ENCODE peak calls at places on chromosomes 1 and 21, in nine cellular contexts. One of them, this sample, is unnamed.

GRCh38 chr1:171251042-171251740 is 2.9 kb downstream of the FMO1 start:
- DNase-seq in fibroblast of lung: peak; percentile 20
- DNase-seq in endothelial cell of umbilical vein: peak; percentile 16
- DNase-seq in astrocyte: peak; percentile 35
- DNase-seq in SK-N-SH: no peak
- DNase-seq in mammary epithelial cell: peak; percentile 45
- DNase-seq in neural progenitor cell: peak; percentile 51
- DNase-seq in H9: peak; percentile 51
- DNase-seq in keratinocyte: no peak
- DNase-seq in this sample: no peak

GRCh38 chr1:46764406-46764805 is 34.4 kb upstream of the CYP4B1 start:
- DNase-seq in astrocyte: no peak
- DNase-seq in mammary epithelial cell: no peak
- DNase-seq in endothelial cell of umbilical vein: no peak
- DNase-seq in keratinocyte: no peak
- DNase-seq in neural progenitor cell: no peak
- DNase-seq in fibroblast of lung: no peak
- DNase-seq in H9: no peak
- DNase-seq in SK-N-SH: no peak
- DNase-seq in this sample: no peak

GRCh38 chr1:239386453-239387303 is at the start of gene CHRM3:
- DNase-seq in mammary epithelial cell: peak; percentile 61
- DNase-seq in neural progenitor cell: peak; percentile 85
- DNase-seq in keratinocyte: no peak
- DNase-seq in astrocyte: peak; percentile 64
- DNase-seq in endothelial cell of umbilical vein: no peak
- DNase-seq in H9: peak; percentile 89
- DNase-seq in fibroblast of lung: no peak
- DNase-seq in SK-N-SH: peak; percentile 89
- DNase-seq in this sample: no peak

GRCh38 chr21:23021481-23021880 is 2023.3 kb downstream of the NCAM2 start:
- DNase-seq in astrocyte: no peak
- DNase-seq in H9: no peak
- DNase-seq in mammary epithelial cell: no peak
- DNase-seq in SK-N-SH: no peak
- DNase-seq in fibroblast of lung: no peak
- DNase-seq in keratinocyte: no peak
- DNase-seq in neural progenitor cell: no peak
- DNase-seq in endothelial cell of umbilical vein: no peak
- DNase-seq in this sample: no peak

GRCh38 chr1:185603158-185603557 is 131.0 kb upstream of the HMCN1 start:
- DNase-seq in astrocyte: no peak
- DNase-seq in SK-N-SH: no peak
- DNase-seq in endothelial cell of umbilical vein: no peak
- DNase-seq in keratinocyte: no peak
- DNase-seq in H9: no peak
- DNase-seq in fibroblast of lung: no peak
- DNase-seq in mammary epithelial cell: no peak
- DNase-seq in neural progenitor cell: no peak
- DNase-seq in this sample: no peak

GRCh38 chr1:108199231-108199657 is 899 bp downstream of the SLC25A24 start:
- DNase-seq in keratinocyte: no peak
- DNase-seq in fibroblast of lung: peak; percentile 48
- DNase-seq in endothelial cell of umbilical vein: peak; percentile 73
- DNase-seq in astrocyte: peak; percentile 29
- DNase-seq in neural progenitor cell: peak; percentile 52
- DNase-seq in H9: no peak
- DNase-seq in mammary epithelial cell: peak; percentile 41
- DNase-seq in SK-N-SH: peak; percentile 44
- DNase-seq in this sample: no peak

GRCh38 chr1:24201941-24202440 is 14.9 kb upstream of the IFNLR1 start:
- DNase-seq in H9: peak; percentile 83
- DNase-seq in neural progenitor cell: peak; percentile 85
- DNase-seq in SK-N-SH: peak; percentile 77
- DNase-seq in endothelial cell of umbilical vein: peak; percentile 90
- DNase-seq in keratinocyte: peak; percentile 90
- DNase-seq in astrocyte: peak; percentile 63
- DNase-seq in fibroblast of lung: peak; percentile 92
- DNase-seq in mammary epithelial cell: peak; percentile 92
- DNase-seq in this sample: peak; percentile 62

GRCh38 chr1:35454616-35455015 is 102.6 kb downstream of the KIAA0319L start:
- DNase-seq in H9: no peak
- DNase-seq in endothelial cell of umbilical vein: peak; percentile 42
- DNase-seq in SK-N-SH: no peak
- DNase-seq in neural progenitor cell: no peak
- DNase-seq in mammary epithelial cell: peak; percentile 60
- DNase-seq in fibroblast of lung: peak; percentile 82
- DNase-seq in keratinocyte: no peak
- DNase-seq in astrocyte: peak; percentile 49
- DNase-seq in this sample: no peak

GRCh38 chr1:183630748-183631147 is 4.8 kb downstream of the ARPC5 start:
- DNase-seq in endothelial cell of umbilical vein: no peak
- DNase-seq in SK-N-SH: no peak
- DNase-seq in neural progenitor cell: no peak
- DNase-seq in mammary epithelial cell: no peak
- DNase-seq in astrocyte: peak; percentile 40
- DNase-seq in fibroblast of lung: peak; percentile 34
- DNase-seq in keratinocyte: no peak
- DNase-seq in H9: no peak
- DNase-seq in this sample: no peak
- H3K9ac ChIP-seq in endothelial cell of umbilical vein: no peak overlapping the region
- H3K9ac ChIP-seq in SK-N-SH: no peak overlapping the region
- H3K9ac ChIP-seq in neural progenitor cell: no peak overlapping the region
- H3K9ac ChIP-seq in mammary epithelial cell: no peak overlapping the region
- H3K9ac ChIP-seq in astrocyte: peak overlapping the region; percentile 17
- H3K9ac ChIP-seq in fibroblast of lung: no peak overlapping the region
- H3K9ac ChIP-seq in keratinocyte: no peak overlapping the region
- H3K9ac ChIP-seq in H9: no peak overlapping the region
- H3K9ac ChIP-seq in this sample: no peak overlapping the region

DNA sequence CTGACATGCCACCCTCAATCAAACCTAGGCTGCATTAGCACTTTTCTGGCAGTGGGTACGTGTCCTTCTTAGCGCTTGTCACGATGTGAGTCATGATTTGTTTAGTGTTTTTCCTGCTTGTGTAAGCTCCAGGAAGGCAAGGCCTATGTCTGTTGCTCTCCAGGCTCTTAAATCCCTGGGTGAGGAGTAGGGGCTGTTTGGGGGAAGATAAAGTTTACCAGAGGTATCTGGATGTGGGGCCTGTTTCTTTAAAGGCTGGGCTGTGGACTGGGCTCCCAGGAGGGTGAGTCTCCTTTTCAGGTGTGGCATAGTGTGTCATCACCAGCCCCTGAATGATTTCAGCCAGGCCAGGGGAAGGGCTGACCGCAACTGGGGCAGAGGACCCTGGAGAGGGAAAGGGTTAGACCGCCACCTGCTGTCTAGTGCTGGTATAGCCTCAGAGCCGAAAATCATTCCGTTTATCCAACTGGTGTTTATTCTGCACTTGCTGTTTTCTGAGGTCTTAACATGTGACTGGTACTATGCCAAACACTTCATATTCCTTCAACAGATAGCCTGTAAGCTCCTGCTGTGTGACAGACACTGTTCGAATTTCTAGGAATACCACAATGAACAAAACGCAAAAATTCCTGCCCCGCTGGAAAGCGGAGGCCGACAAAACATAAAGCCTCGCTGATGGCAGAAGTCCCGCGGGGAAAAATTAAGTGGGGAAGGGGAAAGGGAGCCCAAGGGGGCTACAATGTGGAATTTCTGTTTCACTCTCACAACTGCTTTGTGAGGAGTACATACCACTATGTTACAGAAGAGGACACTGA is 9.7 kb downstream of the SERINC2 start:
- DNase-seq in fibroblast of lung: peak; percentile 91
- DNase-seq in neural progenitor cell: peak; percentile 73
- DNase-seq in H9: peak; percentile 75
- DNase-seq in keratinocyte: peak; percentile 83
- DNase-seq in SK-N-SH: peak; percentile 89
- DNase-seq in mammary epithelial cell: peak; percentile 95
- DNase-seq in endothelial cell of umbilical vein: peak; percentile 67
- DNase-seq in astrocyte: peak; percentile 64
- DNase-seq in this sample: peak; percentile 72
- H3K79me2 ChIP-seq in fibroblast of lung: peaks cover 43% of the 10 kb centered on the region
- H3K79me2 ChIP-seq in neural progenitor cell: peaks cover 12% of the 10 kb centered on the region
- H3K79me2 ChIP-seq in H9: no peaks in the 10 kb centered on the region
- H3K79me2 ChIP-seq in keratinocyte: peaks cover 80% of the 10 kb centered on the region
- H3K79me2 ChIP-seq in SK-N-SH: no peaks in the 10 kb centered on the region
- H3K79me2 ChIP-seq in mammary epithelial cell: peaks cover 88% of the 10 kb centered on the region
- H3K79me2 ChIP-seq in endothelial cell of umbilical vein: no peaks in the 10 kb centered on the region
- H3K79me2 ChIP-seq in astrocyte: no peaks in the 10 kb centered on the region
- H3K79me2 ChIP-seq in this sample: peaks cover 37% of the 10 kb centered on the region

DNA sequence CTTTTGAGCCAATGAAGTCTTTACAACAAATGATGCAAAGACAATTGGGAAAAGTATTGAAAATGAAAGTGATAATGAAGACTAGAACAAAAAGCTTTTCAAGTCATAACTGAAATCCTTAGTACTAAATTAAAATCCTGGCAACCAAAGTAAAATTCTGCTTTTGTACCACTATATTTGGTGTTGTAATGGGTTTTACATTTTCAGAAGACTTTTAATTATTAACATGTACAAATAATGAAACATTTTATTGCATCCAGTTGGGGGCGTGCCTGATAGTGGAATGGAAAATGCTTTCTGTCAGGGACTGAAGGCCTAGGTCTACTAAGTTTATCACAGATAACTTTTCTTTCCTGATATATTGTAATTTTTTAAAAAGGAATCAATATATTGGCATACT is 89.4 kb downstream of the SDCCAG8 start:
- DNase-seq in keratinocyte: no peak
- DNase-seq in fibroblast of lung: peak; percentile 28
- DNase-seq in H9: no peak
- DNase-seq in endothelial cell of umbilical vein: peak; percentile 49
- DNase-seq in SK-N-SH: no peak
- DNase-seq in neural progenitor cell: no peak
- DNase-seq in mammary epithelial cell: no peak
- DNase-seq in astrocyte: no peak
- DNase-seq in this sample: peak; percentile 17
- TF ChIP-seq CTCF in keratinocyte: no peak
- TF ChIP-seq CTCF in fibroblast of lung: no peak
- TF ChIP-seq CTCF in H9: no peak
- TF ChIP-seq CTCF in endothelial cell of umbilical vein: no peak
- TF ChIP-seq CTCF in SK-N-SH: peak; percentile 48
- TF ChIP-seq CTCF in neural progenitor cell: peak; percentile 22
- TF ChIP-seq CTCF in mammary epithelial cell: no peak
- TF ChIP-seq CTCF in astrocyte: no peak
- TF ChIP-seq CTCF in this sample: peak; percentile 41

GRCh38 chr1:169103443-169103842 is 3.0 kb upstream of the ATP1B1 start:
- DNase-seq in fibroblast of lung: no peak
- DNase-seq in astrocyte: no peak
- DNase-seq in SK-N-SH: no peak
- DNase-seq in endothelial cell of umbilical vein: no peak
- DNase-seq in H9: no peak
- DNase-seq in mammary epithelial cell: no peak
- DNase-seq in keratinocyte: no peak
- DNase-seq in neural progenitor cell: no peak
- DNase-seq in this sample: no peak

GRCh38 chr1:169105087-169105433 is 1.4 kb upstream of the ATP1B1 start:
- DNase-seq in H9: no peak
- DNase-seq in endothelial cell of umbilical vein: no peak
- DNase-seq in neural progenitor cell: no peak
- DNase-seq in keratinocyte: no peak
- DNase-seq in mammary epithelial cell: no peak
- DNase-seq in SK-N-SH: no peak
- DNase-seq in fibroblast of lung: no peak
- DNase-seq in astrocyte: no peak
- DNase-seq in this sample: no peak

GRCh38 chr1:169106921-169107672 is 607 bp downstream of the ATP1B1 start:
- DNase-seq in H9: no peak
- DNase-seq in endothelial cell of umbilical vein: peak; percentile 52
- DNase-seq in keratinocyte: no peak
- DNase-seq in mammary epithelial cell: peak; percentile 49
- DNase-seq in SK-N-SH: peak; percentile 59
- DNase-seq in astrocyte: no peak
- DNase-seq in fibroblast of lung: peak; percentile 40
- DNase-seq in neural progenitor cell: peak; percentile 61
- DNase-seq in this sample: peak; percentile 30

GRCh38 chr1:169106095-169106920 is at the start of gene ATP1B1:
- DNase-seq in mammary epithelial cell: peak; percentile 88
- DNase-seq in astrocyte: peak; percentile 65
- DNase-seq in endothelial cell of umbilical vein: peak; percentile 87
- DNase-seq in H9: peak; percentile 94
- DNase-seq in fibroblast of lung: peak; percentile 74
- DNase-seq in neural progenitor cell: peak; percentile 98
- DNase-seq in keratinocyte: no peak
- DNase-seq in SK-N-SH: peak; percentile 96
- DNase-seq in this sample: peak; percentile 84

DNA sequence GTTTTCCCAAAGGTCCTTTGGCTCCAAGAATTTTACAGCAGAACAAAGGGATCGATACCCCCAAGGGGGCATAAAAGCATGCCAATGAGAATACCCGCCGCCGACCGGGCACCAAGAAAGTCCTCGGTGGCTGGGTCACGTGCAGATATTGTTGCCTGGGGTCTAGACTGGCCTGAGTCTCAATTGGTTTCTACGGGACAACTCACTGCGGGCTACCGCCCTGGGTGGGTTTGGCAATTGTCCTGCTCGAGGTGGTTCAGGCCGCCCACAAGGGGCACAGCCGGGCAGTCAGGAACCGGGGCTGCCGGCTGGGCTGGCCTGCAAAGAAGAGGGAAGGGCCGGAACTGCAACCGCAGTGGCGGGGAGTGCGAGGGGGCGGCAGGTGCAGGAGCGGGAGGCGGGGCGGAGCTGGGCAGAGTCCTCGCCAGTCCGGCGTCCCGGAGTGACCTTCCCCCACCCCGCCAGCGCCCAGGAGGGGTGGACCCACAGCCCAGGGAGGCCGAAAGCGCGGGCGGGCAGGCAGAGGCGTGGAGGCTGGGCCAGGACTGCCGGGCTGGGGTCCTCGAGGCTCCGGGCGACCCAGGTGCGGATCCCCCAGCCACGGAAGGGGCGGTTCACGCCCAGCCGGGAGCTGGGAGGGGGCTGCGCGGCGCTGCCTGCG is 926 bp upstream of the ATP1B1 start:
- DNase-seq in mammary epithelial cell: peak; percentile 57
- DNase-seq in neural progenitor cell: peak; percentile 87
- DNase-seq in astrocyte: no peak
- DNase-seq in H9: peak; percentile 88
- DNase-seq in fibroblast of lung: no peak
- DNase-seq in endothelial cell of umbilical vein: peak; percentile 37
- DNase-seq in keratinocyte: no peak
- DNase-seq in SK-N-SH: peak; percentile 87
- DNase-seq in this sample: peak; percentile 48
- H3K9ac ChIP-seq in mammary epithelial cell: no peak overlapping the region
- H3K9ac ChIP-seq in neural progenitor cell: no peak overlapping the region
- H3K9ac ChIP-seq in astrocyte: peak overlapping the region; percentile 92
- H3K9ac ChIP-seq in H9: peak overlapping the region; percentile 67
- H3K9ac ChIP-seq in fibroblast of lung: peak overlapping the region; percentile 67
- H3K9ac ChIP-seq in endothelial cell of umbilical vein: peak overlapping the region; percentile 66
- H3K9ac ChIP-seq in keratinocyte: peak overlapping the region; percentile 57
- H3K9ac ChIP-seq in SK-N-SH: peak overlapping the region; percentile 85
- H3K9ac ChIP-seq in this sample: peak overlapping the region; percentile 79

DNA sequence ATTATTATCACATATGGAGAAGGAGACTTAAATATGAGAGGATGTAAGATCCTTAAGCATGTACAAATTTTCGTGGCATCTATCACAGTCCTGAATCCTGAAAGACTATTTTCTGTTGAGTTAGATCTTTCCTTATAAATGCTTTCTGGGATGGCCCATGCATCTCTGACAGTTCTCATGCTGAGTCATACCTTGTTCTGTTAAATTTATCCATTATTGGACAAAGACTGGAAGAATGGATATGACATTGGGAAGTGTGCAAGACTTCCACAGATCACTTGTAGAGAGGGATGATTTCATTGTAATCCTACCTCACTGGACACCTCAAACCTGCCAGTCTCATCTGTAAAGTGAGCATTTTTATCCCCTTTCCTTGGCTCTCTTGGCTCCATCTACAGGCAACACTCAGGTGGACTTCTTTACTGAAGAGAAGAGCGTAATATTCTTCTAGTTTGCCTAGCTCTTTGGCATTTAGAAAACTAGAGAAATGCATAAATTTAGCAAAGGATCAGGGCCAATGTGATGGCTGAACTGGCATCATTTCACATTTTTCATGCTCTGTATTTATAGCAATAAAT is 128.2 kb downstream of the NFIA start:
- DNase-seq in neural progenitor cell: no peak
- DNase-seq in SK-N-SH: no peak
- DNase-seq in keratinocyte: no peak
- DNase-seq in H9: no peak
- DNase-seq in astrocyte: no peak
- DNase-seq in mammary epithelial cell: no peak
- DNase-seq in endothelial cell of umbilical vein: no peak
- DNase-seq in fibroblast of lung: no peak
- DNase-seq in this sample: no peak
- H3K79me2 ChIP-seq in neural progenitor cell: no peaks in the 10 kb centered on the region
- H3K79me2 ChIP-seq in SK-N-SH: no peaks in the 10 kb centered on the region
- H3K79me2 ChIP-seq in keratinocyte: no peaks in the 10 kb centered on the region
- H3K79me2 ChIP-seq in H9: no peaks in the 10 kb centered on the region
- H3K79me2 ChIP-seq in astrocyte: no peaks in the 10 kb centered on the region
- H3K79me2 ChIP-seq in mammary epithelial cell: peaks cover 7% of the 10 kb centered on the region
- H3K79me2 ChIP-seq in endothelial cell of umbilical vein: peaks cover 1% of the 10 kb centered on the region
- H3K79me2 ChIP-seq in fibroblast of lung: no peaks in the 10 kb centered on the region
- H3K79me2 ChIP-seq in this sample: no peaks in the 10 kb centered on the region

This sample was measured in DND-41.